ENCODE peak calls at places on chromosomes 3 and 15, in four cellular contexts. E, I, P and Y are unnamed samples.

GRCh38 chr15:63023351-63023945 is 19.1 kb upstream of the TPM1 start:
- DNase-seq in E (no peak), I (peak), P (peak), Y (no peak)

GRCh38 chr3:123807820-123808219 is 76.3 kb downstream of the MYLK start:
- DNase-seq in E (no peak), I (peak), P (no peak), Y (no peak)

GRCh38 chr15:60674704-60675405 is 195.9 kb upstream of the ICE2 start:
- DNase-seq in E (no peak), I (no peak), P (no peak), Y (no peak)

GRCh38 chr15:44194397-44195150 is 497 bp downstream of the FRMD5 start:
- DNase-seq in E (no peak), I (no peak), P (peak), Y (peak)

GRCh38 chr15:99016680-99017321 is 9.2 kb upstream of the PGPEP1L start:
- DNase-seq in E (peak), I (no peak), P (peak), Y (no peak)

GRCh38 chr15:68365140-68365745 is 66.7 kb downstream of the ITGA11 start:
- DNase-seq in E (no peak), I (no peak), P (no peak), Y (no peak)

GRCh38 chr3:32374788-32375595 is 16.7 kb upstream of the CMTM7 start:
- DNase-seq in E (peak), I (peak), P (peak), Y (peak)

GRCh38 chr3:150743508-150743907 is 19.5 kb downstream of the SIAH2 start:
- DNase-seq in E (no peak), I (no peak), P (peak), Y (no peak)

GRCh38 chr15:38220874-38221273 is 31.8 kb upstream of the SPRED1 start:
- DNase-seq in E (no peak), I (no peak), P (no peak), Y (no peak)

GRCh38 chr15:51782357-51782896 is 31.0 kb downstream of the TMOD2 start:
- DNase-seq in E (no peak), I (no peak), P (no peak), Y (no peak)

GRCh38 chr3:179189764-179190163 is 41.6 kb downstream of the PIK3CA start:
- DNase-seq in E (no peak), I (no peak), P (peak), Y (no peak)

GRCh38 chr3:115623414-115623868 is at the start of gene GAP43:
- DNase-seq in E (peak), I (peak), P (peak), Y (peak)

GRCh38 chr3:17310983-17311382 is 426.2 kb downstream of the PLCL2 start:
- DNase-seq in E (no peak), I (no peak), P (no peak), Y (no peak)

GRCh38 chr3:113741086-113741485 is 5.0 kb downstream of the NAA50 start:
- DNase-seq in E (no peak), I (no peak), P (no peak), Y (no peak)

GRCh38 chr3:139522421-139522820 is 17.1 kb downstream of the RBP1 start:
- DNase-seq in E (no peak), I (no peak), P (no peak), Y (no peak)

GRCh38 chr3:134308350-134308891 is 57.8 kb upstream of the RYK start:
- DNase-seq in E (no peak), I (peak), P (peak), Y (peak)

GRCh38 chr3:133408961-133409360 is 9.1 kb downstream of the BFSP2 start:
- DNase-seq in E (no peak), I (no peak), P (no peak), Y (no peak)

GRCh38 chr15:65338366-65338765 is 33.9 kb downstream of the RNU5B-1 start:
- DNase-seq in E (no peak), I (no peak), P (no peak), Y (no peak)

GRCh38 chr15:90343391-90343790 is 8.7 kb upstream of the ZNF774 start:
- DNase-seq in E (no peak), I (no peak), P (peak), Y (no peak)

GRCh38 chr3:30894521-30895289 is at the start of gene GADL1:
- DNase-seq in E (no peak), I (no peak), P (peak), Y (peak)

GRCh38 chr3:38438421-38438820 is 15.3 kb upstream of the ACVR2B start:
- DNase-seq in E (no peak), I (no peak), P (peak), Y (no peak)

GRCh38 chr15:96307856-96308394 is 22.6 kb upstream of the NR2F2 start:
- DNase-seq in E (no peak), I (no peak), P (no peak), Y (no peak)

GRCh38 chr3:152051501-152052404 is 178.3 kb downstream of the SUCNR1 start:
- DNase-seq in E (no peak), I (peak), P (peak), Y (no peak)

GRCh38 chr3:161350916-161351315 is 20.4 kb downstream of the SPTSSB start:
- DNase-seq in E (no peak), I (no peak), P (no peak), Y (no peak)

GRCh38 chr15:85351965-85352364 is 28.4 kb upstream of the AKAP13 start:
- DNase-seq in E (no peak), I (no peak), P (no peak), Y (no peak)

GRCh38 chr3:120203016-120203415 is 82.0 kb downstream of the GPR156 start:
- DNase-seq in E (peak), I (no peak), P (peak), Y (no peak)

GRCh38 chr15:51533672-51534398 is 88.7 kb downstream of the DMXL2 start:
- DNase-seq in E (no peak), I (no peak), P (no peak), Y (no peak)

GRCh38 chr3:16543242-16543864 is 29.9 kb upstream of the RFTN1 start:
- DNase-seq in E (no peak), I (no peak), P (no peak), Y (no peak)

GRCh38 chr15:61702224-61703120 is 357.8 kb downstream of the VPS13C start:
- DNase-seq in E (no peak), I (no peak), P (no peak), Y (no peak)

GRCh38 chr3:13728487-13728886 is 151.4 kb downstream of the WNT7A start:
- DNase-seq in E (no peak), I (no peak), P (no peak), Y (no peak)
- H3K4me3 ChIP-seq in E (no peak), I (no peak), P (no peak), Y (no peak)

GRCh38 chr3:62188547-62189375 is 184.6 kb downstream of the FEZF2 start:
- DNase-seq in E (peak), I (peak), P (peak), Y (peak)

GRCh38 chr3:62183087-62183486 is 190.3 kb downstream of the FEZF2 start:
- DNase-seq in E (no peak), I (no peak), P (no peak), Y (no peak)

GRCh38 chr3:62186967-62187366 is 186.4 kb downstream of the FEZF2 start:
- DNase-seq in E (no peak), I (peak), P (no peak), Y (no peak)

GRCh38 chr3:62180514-62180913 is 192.8 kb downstream of the FEZF2 start:
- DNase-seq in E (no peak), I (no peak), P (no peak), Y (no peak)

DNA sequence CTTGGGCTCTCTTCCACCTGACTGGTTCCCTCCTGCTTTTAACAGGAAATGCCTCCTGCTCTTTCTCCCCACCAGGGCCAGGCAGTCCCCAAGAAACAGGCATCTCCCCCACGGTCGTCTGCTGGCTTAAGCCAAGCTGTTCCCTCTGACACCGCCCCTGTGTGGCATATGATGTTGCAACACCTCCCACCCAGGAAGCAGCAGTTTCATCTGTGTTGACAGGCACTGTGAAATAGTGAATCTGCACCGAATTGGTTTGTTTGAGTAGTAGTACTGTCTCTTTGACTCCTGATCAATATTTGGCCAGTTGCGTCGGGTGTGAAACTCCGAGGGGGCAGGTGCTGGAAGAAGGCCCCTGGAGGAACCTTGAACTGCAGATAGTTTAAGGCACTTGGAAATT is 188.8 kb downstream of the FEZF2 start:
- DNase-seq in E (no peak), I (peak), P (no peak), Y (no peak)
- TF ChIP-seq CTCF in E (no peak), I (peak), P (no peak), Y (no peak)

GRCh38 chr3:128491900-128492352 is 1.1 kb downstream of the GATA2 start:
- DNase-seq in E (no peak), I (no peak), P (no peak), Y (no peak)

GRCh38 chr3:128490650-128491070 is 2.3 kb downstream of the GATA2 start:
- DNase-seq in E (no peak), I (no peak), P (no peak), Y (no peak)

GRCh38 chr3:128489860-128490649 is 2.9 kb downstream of the GATA2 start:
- DNase-seq in E (no peak), I (peak), P (no peak), Y (peak)

GRCh38 chr3:128492353-128493220 is at the start of gene GATA2:
- DNase-seq in E (no peak), I (no peak), P (no peak), Y (peak)

DNA sequence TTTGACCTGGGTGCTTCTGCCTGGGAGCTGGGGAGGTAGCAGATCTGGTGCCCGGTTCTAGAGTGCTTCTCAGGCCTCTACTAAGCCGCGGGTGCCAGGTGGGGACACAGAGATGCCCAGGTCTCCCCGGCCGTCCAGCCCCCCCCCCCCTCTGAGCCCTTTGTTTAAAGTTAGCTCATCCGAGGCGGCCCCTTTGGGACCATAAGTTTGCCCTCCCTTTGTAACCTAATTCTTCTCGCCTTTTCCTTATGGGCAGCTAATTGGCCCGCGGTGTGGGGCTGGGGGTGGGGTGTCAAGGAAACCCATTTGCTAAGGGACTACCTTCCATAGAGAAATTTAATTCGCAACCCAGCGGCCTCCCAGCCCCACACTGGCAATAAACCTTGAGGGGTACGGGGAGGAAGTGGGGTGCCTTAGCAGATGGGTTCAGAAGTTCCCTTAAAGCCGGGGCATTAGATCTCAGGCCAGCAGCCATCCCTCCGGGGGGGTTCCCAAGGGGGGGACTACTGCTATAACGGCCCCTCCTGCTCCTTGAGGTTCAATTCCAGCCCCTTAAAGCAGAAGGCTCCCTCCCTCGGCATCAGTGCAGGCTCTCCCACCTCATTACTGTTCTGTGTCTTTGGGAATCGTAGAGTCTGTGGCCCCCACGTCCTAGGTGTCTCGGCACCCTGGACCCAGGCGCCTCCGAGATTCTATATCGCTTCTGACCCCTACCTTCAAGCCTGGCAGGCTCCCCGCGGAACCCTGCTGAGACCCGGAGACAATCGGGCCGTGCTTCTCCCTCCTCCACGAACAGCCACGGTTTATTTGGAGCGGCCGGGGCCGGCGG is 1.7 kb downstream of the GATA2 start:
- DNase-seq in E (no peak), I (no peak), P (no peak), Y (no peak)
- H3K4me3 ChIP-seq in E (peak), I (peak), P (peak), Y (no peak)

DNA sequence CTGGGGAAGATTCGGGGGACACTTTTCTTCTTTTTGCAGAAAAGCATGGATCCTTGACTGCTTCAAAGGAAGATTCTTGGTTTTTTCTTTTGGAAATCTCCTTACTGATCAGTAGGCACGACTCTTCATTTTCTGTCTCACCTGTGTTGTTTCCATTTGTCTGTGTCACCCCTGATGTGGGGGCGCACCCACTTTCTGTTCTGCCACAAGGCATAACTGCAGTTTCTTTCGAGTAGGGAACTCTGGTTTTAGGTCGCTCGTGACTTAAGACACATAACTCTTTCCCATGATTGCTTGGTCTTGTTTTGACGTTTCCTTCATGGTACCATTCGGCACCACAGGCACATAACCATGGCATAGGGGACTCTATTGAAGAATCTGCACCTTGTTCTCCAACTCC is 31.3 kb downstream of the RNF168 start:
- DNase-seq in E (no peak), I (no peak), P (no peak), Y (no peak)
- TF ChIP-seq CTCF in E (no peak), I (no peak), P (no peak), Y (no peak)

DNA sequence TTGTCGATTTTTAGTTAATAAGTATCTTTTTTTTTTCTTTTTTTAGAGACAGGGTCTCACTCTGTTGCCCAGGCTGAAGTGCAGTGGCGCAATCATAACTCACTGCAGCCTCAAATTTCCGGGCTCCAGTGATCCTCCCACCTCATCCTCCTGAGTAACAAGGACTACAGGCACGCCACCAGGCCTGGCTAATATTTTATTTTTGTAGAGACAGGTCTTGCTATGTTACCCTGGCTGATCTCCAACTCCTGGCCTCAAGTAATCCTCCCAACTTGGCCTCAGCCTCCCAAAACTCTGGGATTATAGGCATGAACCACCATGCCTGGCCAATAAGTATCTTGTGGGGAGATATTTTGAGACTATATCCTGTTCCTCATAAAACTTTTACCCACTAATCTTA is 29.4 kb upstream of the ARID3B start:
- DNase-seq in E (no peak), I (no peak), P (no peak), Y (no peak)
- H3K4me3 ChIP-seq in E (no peak), I (no peak), P (no peak), Y (no peak)

GRCh38 chr15:87577336-87577735 is 679.2 kb downstream of the NTRK3 start:
- DNase-seq in E (no peak), I (no peak), P (no peak), Y (no peak)

GRCh38 chr15:87582169-87582568 is 674.4 kb downstream of the NTRK3 start:
- DNase-seq in E (no peak), I (no peak), P (no peak), Y (no peak)

GRCh38 chr15:87576486-87577176 is 679.9 kb downstream of the NTRK3 start:
- DNase-seq in E (no peak), I (no peak), P (no peak), Y (no peak)

GRCh38 chr15:87578776-87579175 is 677.8 kb downstream of the NTRK3 start:
- DNase-seq in E (no peak), I (no peak), P (no peak), Y (no peak)

DNA sequence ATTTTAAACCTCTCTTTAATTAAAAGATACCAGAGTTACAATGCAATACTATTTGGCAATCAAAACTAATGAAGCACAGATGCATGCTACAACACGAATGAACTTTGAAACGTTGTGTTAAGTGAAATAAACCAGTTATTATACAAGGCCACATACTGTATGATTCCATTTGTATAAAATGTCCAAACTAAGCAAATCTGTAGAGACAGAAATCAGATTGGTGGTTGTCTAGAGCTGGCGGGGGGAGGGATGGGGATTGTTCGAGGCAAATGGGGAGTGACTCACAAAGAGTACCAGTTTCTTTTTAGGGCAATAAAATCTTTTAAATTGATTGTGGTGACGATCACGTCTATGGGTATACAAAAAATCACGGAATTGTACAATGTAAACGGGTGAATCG is 677.0 kb downstream of the NTRK3 start:
- DNase-seq in E (no peak), I (no peak), P (no peak), Y (no peak)
- TF ChIP-seq CTCF in E (no peak), I (no peak), P (no peak), Y (no peak)